ENCODE peak calls at places on chromosome 19, in four cellular contexts. O, H, P and E are unnamed samples.

GRCh38 chr19:15231256-15231655 is 992 bp downstream of the EPHX3 start:
- DNase-seq in O (no peak), H (no peak), P (no peak), E (no peak)

GRCh38 chr19:34475026-34475974 is 6.3 kb upstream of the WTIP start:
- DNase-seq in O (no peak), H (peak; percentile 82), P (no peak), E (peak; percentile 55)

GRCh38 chr19:9871626-9872338 is 36.7 kb downstream of the PIN1 start:
- DNase-seq in O (peak; percentile 35), H (no peak), P (no peak), E (no peak)

GRCh38 chr19:42386974-42387707 is 3.0 kb downstream of the CNFN start:
- DNase-seq in O (peak; percentile 79), H (peak; percentile 32), P (peak; percentile 27), E (no peak)

GRCh38 chr19:19230505-19230904 is 18.7 kb downstream of the NCAN start:
- DNase-seq in O (no peak), H (no peak), P (no peak), E (no peak)

GRCh38 chr19:30711296-30711695 is 339.1 kb downstream of the ZNF536 start:
- DNase-seq in O (peak; percentile 19), H (no peak), P (no peak), E (no peak)

GRCh38 chr19:56603829-56604228 is 8.7 kb downstream of the ZNF71 start:
- DNase-seq in O (no peak), H (no peak), P (no peak), E (no peak)

GRCh38 chr19:30393046-30393445 is 20.9 kb downstream of the ZNF536 start:
- DNase-seq in O (no peak), H (no peak), P (no peak), E (no peak)

GRCh38 chr19:7699422-7700127 is 2.4 kb downstream of the FCER2 start:
- DNase-seq in O (no peak), H (no peak), P (no peak), E (no peak)

GRCh38 chr19:47470447-47471195 is 1.1 kb downstream of the SLC8A2 start:
- DNase-seq in O (no peak), H (no peak), P (no peak), E (no peak)

GRCh38 chr19:15251749-15252397 is 19.6 kb upstream of the EPHX3 start:
- DNase-seq in O (no peak), H (peak; percentile 92), P (no peak), E (peak; percentile 85)

GRCh38 chr19:35757231-35757748 is 461 bp upstream of the HSPB6 start:
- DNase-seq in O (no peak), H (peak; percentile 92), P (peak; percentile 50), E (peak; percentile 97)

GRCh38 chr19:4910594-4911273 is 1.4 kb downstream of the UHRF1 start:
- DNase-seq in O (no peak), H (peak; percentile 49), P (peak; percentile 69), E (no peak)

GRCh38 chr19:41927810-41928192 is 448 bp downstream of the ERFL start:
- DNase-seq in O (no peak), H (no peak), P (no peak), E (no peak)

GRCh38 chr19:44585371-44586141 is 27.8 kb upstream of the IGSF23 start:
- DNase-seq in O (no peak), H (peak; percentile 30), P (peak; percentile 36), E (no peak)

GRCh38 chr19:2488942-2489731 is 13.2 kb downstream of the GADD45B start:
- DNase-seq in O (no peak), H (peak; percentile 58), P (peak; percentile 49), E (no peak)

GRCh38 chr19:51708811-51709210 is 15.0 kb downstream of the HAS1 start:
- DNase-seq in O (no peak), H (no peak), P (no peak), E (no peak)

GRCh38 chr19:39407394-39407643 is 672 bp downstream of the ZFP36 start:
- DNase-seq in O (no peak), H (no peak), P (no peak), E (no peak)

GRCh38 chr19:23762884-23763711 is 4.4 kb upstream of the ZNF681 start:
- DNase-seq in O (peak; percentile 73), H (peak; percentile 33), P (peak; percentile 45), E (peak; percentile 4)